ENCODE peak calls at places on chromosomes 12 and 14, in six cellular contexts. Y is brain microvascular endothelial cell; M is activated CD8-positive, alpha-beta memory T cell treated with anti-CD3 and anti-CD28 coated beads, Interleukin-2, amount 50 U/mL, for 4 hours; E is 8988T; I is EL; W is right cardiac atrium. T is an unnamed sample.

GRCh38 chr14:61379639-61380184 is 58.3 kb downstream of the PRKCH start:
- DNase-seq in Y (no peak), M (no peak), E (no peak), I (no peak), W (no peak), T (no peak)

GRCh38 chr12:22380029-22380428 is 45.5 kb upstream of the ST8SIA1 start:
- DNase-seq in Y (no peak), M (no peak), E (no peak), I (no peak), W (no peak), T (no peak)

GRCh38 chr14:77409131-77409533 is 14.2 kb downstream of the NOXRED1 start:
- DNase-seq in Y (no peak), M (no peak), E (no peak), I (peak), W (no peak), T (no peak)

GRCh38 chr12:99767809-99768208 is 120.3 kb downstream of the GARIN6 start:
- DNase-seq in Y (no peak), M (no peak), E (no peak), I (peak), W (no peak), T (no peak)

GRCh38 chr12:31227401-31227981 is 98.5 kb downstream of the SINHCAF start:
- DNase-seq in Y (no peak), M (no peak), E (no peak), I (no peak), W (no peak), T (no peak)

GRCh38 chr12:44835641-44836379 is 40.3 kb downstream of the NELL2 start:
- DNase-seq in Y (no peak), M (no peak), E (no peak), I (no peak), W (no peak), T (no peak)

GRCh38 chr12:57810450-57810849 is 8.1 kb downstream of the AVIL start:
- DNase-seq in Y (no peak), M (no peak), E (no peak), I (peak), W (no peak), T (no peak)

GRCh38 chr14:106210650-106211049 is 684.3 kb downstream of the TMEM121 start:
- DNase-seq in Y (no peak), M (no peak), E (no peak), I (no peak), W (no peak), T (peak)

GRCh38 chr12:104499668-104500328 is 43.0 kb downstream of the CHST11 start:
- DNase-seq in Y (no peak), M (no peak), E (no peak), I (no peak), W (no peak), T (no peak)

GRCh38 chr12:108750471-108751402 is 19.4 kb upstream of the CORO1C start:
- DNase-seq in Y (no peak), M (no peak), E (no peak), I (no peak), W (no peak), T (no peak)

GRCh38 chr12:14273911-14274306 is 91.6 kb upstream of the ATF7IP start:
- DNase-seq in Y (peak), M (no peak), E (no peak), I (peak), W (no peak), T (no peak)

GRCh38 chr14:65321370-65321875 is 91.1 kb upstream of the FUT8 start:
- DNase-seq in Y (no peak), M (no peak), E (no peak), I (peak), W (no peak), T (no peak)

GRCh38 chr14:92463141-92463540 is 50.4 kb upstream of the RIN3 start:
- DNase-seq in Y (no peak), M (no peak), E (no peak), I (no peak), W (no peak), T (no peak)